ENCODE peak calls at places on chromosome 14, in ten cellular contexts. V is uterus, Y is transverse colon, F is H1, R is choroid plexus epithelial cell, G is OCI-LY7, H is stomach, K is IMR-90, X is psoas muscle, L is body of pancreas. E is an unnamed sample.

GRCh38 chr14:82889701-82890100 is 1356.0 kb upstream of the SEL1L start:
- DNase-seq in X (no peak), F (no peak), R (no peak), K (no peak), H (no peak), Y (no peak), V (no peak), G (no peak), L (no peak), E (no peak)

GRCh38 chr14:49908433-49908782 is 15.5 kb downstream of the ARF6 start:
- DNase-seq in K (no peak), G (no peak), Y (no peak), H (no peak), V (no peak), X (no peak), L (no peak), R (no peak), F (no peak), E (no peak)

GRCh38 chr14:64673748-64674147 is 30.5 kb upstream of the PLEKHG3 start:
- DNase-seq in F (no peak), V (no peak), G (no peak), K (no peak), X (no peak), L (no peak), Y (no peak), R (no peak), H (no peak), E (no peak)

GRCh38 chr14:83706555-83706954 is 1823.4 kb upstream of the FLRT2 start:
- DNase-seq in Y (no peak), G (no peak), V (no peak), H (no peak), X (no peak), F (peak), L (no peak), K (peak), R (peak), E (no peak)

GRCh38 chr14:55532645-55533309 is 47.2 kb upstream of the KTN1 start:
- DNase-seq in R (no peak), F (no peak), Y (no peak), K (no peak), G (no peak), V (no peak), H (no peak), X (no peak), L (no peak), E (no peak)

GRCh38 chr14:37544407-37544806 is 50.6 kb downstream of the FOXA1 start:
- DNase-seq in Y (peak), H (peak), G (no peak), V (no peak), X (no peak), R (no peak), L (no peak), K (no peak), F (no peak), E (no peak)

GRCh38 chr14:31935406-31935805 is 141.7 kb upstream of the ARHGAP5 start:
- DNase-seq in R (peak), Y (no peak), G (no peak), L (no peak), F (no peak), H (no peak), X (no peak), K (no peak), V (no peak), E (no peak)

GRCh38 chr14:87196436-87196835 is 796.5 kb downstream of the GALC start:
- DNase-seq in L (no peak), G (no peak), R (no peak), F (no peak), X (no peak), V (no peak), H (no peak), K (no peak), Y (no peak), E (no peak)

GRCh38 chr14:95445676-95446075 is 70.8 kb downstream of the SYNE3 start:
- DNase-seq in X (no peak), V (no peak), Y (no peak), K (no peak), L (no peak), R (no peak), H (no peak), G (no peak), F (no peak), E (no peak)

GRCh38 chr14:91113829-91114078 is at the start of gene DGLUCY:
- DNase-seq in R (no peak), G (peak), V (peak), F (no peak), Y (peak), K (peak), L (peak), X (peak), H (peak), E (no peak)

GRCh38 chr14:94161087-94161486 is 13.0 kb upstream of the PPP4R4 start:
- DNase-seq in K (no peak), G (no peak), Y (no peak), L (no peak), R (no peak), F (no peak), H (no peak), V (no peak), X (no peak), E (no peak)

GRCh38 chr14:104286496-104286895 is 148.1 kb downstream of the KIF26A start:
- DNase-seq in R (no peak), X (peak), V (no peak), F (no peak), H (no peak), K (no peak), G (no peak), L (no peak), Y (no peak), E (no peak)

GRCh38 chr14:71304588-71305133 is 397.4 kb downstream of the PCNX1 start:
- DNase-seq in L (no peak), R (no peak), H (no peak), F (no peak), V (no peak), Y (no peak), G (no peak), K (no peak), X (no peak), E (no peak)

GRCh38 chr14:24556756-24557155 is 19.3 kb downstream of the CTSG start:
- DNase-seq in Y (no peak), R (no peak), F (no peak), H (no peak), L (no peak), V (no peak), K (peak), X (no peak), G (no peak), E (no peak)

GRCh38 chr14:30210630-30211029 is 283.0 kb upstream of the PRKD1 start:
- DNase-seq in L (no peak), X (no peak), Y (no peak), R (no peak), G (no peak), K (peak), V (no peak), F (no peak), H (no peak), E (no peak)

GRCh38 chr14:105091335-105092123 is 26.3 kb upstream of the GPR132 start:
- DNase-seq in G (no peak), K (no peak), Y (peak), H (peak), F (no peak), L (peak), V (peak), X (no peak), R (no peak), E (no peak)

GRCh38 chr14:58560208-58560607 is 77.6 kb upstream of the DACT1 start:
- DNase-seq in Y (no peak), X (no peak), K (peak), G (no peak), H (no peak), R (peak), F (no peak), L (no peak), V (no peak), E (no peak)

GRCh38 chr14:25396128-25396527 is 346.2 kb upstream of the STXBP6 start:
- DNase-seq in V (no peak), G (no peak), L (no peak), H (no peak), X (no peak), F (no peak), K (no peak), Y (no peak), R (no peak), E (no peak)

GRCh38 chr14:31229009-31229408 is 21.4 kb upstream of the HECTD1 start:
- DNase-seq in X (no peak), G (no peak), H (no peak), Y (no peak), K (no peak), F (no peak), V (no peak), R (no peak), L (no peak), E (no peak)

GRCh38 chr14:96130391-96130790 is 74.2 kb upstream of the BDKRB2 start:
- DNase-seq in G (no peak), H (no peak), Y (no peak), V (no peak), L (no peak), K (no peak), F (no peak), X (no peak), R (no peak), E (no peak)

GRCh38 chr14:48373993-48374392 is 698.6 kb upstream of the MDGA2 start:
- DNase-seq in R (no peak), G (no peak), H (no peak), Y (no peak), K (no peak), F (no peak), V (no peak), L (no peak), X (no peak), E (no peak)

GRCh38 chr14:105487986-105488777 is 1.5 kb downstream of the CRIP1 start:
- DNase-seq in H (no peak), K (no peak), X (peak), V (no peak), R (no peak), L (no peak), Y (peak), G (no peak), F (no peak), E (peak)

GRCh38 chr14:52835122-52835903 is 43.9 kb upstream of the GNPNAT1 start:
- DNase-seq in Y (no peak), L (no peak), V (no peak), H (no peak), F (no peak), K (peak), X (no peak), R (peak), G (no peak), E (no peak)

GRCh38 chr14:32015166-32015565 is 61.9 kb upstream of the ARHGAP5 start:
- DNase-seq in X (no peak), L (no peak), R (no peak), H (no peak), K (no peak), G (no peak), Y (no peak), V (no peak), F (no peak), E (no peak)

GRCh38 chr14:48350971-48351370 is 675.6 kb upstream of the MDGA2 start:
- DNase-seq in Y (no peak), R (no peak), G (no peak), H (no peak), K (peak), L (no peak), V (no peak), X (no peak), F (no peak), E (no peak)

GRCh38 chr14:50345891-50346422 is 33.8 kb downstream of the DMAC2L start:
- DNase-seq in L (no peak), H (no peak), K (no peak), F (no peak), Y (no peak), G (no peak), R (no peak), X (no peak), V (no peak), E (no peak)

GRCh38 chr14:74924061-74924460 is 1.0 kb upstream of the RPS6KL1 start:
- DNase-seq in Y (no peak), F (no peak), X (no peak), R (no peak), G (no peak), L (no peak), V (no peak), H (no peak), K (no peak), E (no peak)

GRCh38 chr14:95573313-95573712 is 38.5 kb downstream of the GLRX5 start:
- DNase-seq in H (no peak), R (no peak), Y (no peak), V (no peak), L (no peak), F (no peak), X (no peak), K (no peak), G (no peak), E (no peak)

GRCh38 chr14:64772394-64772950 is 68.2 kb downstream of the PLEKHG3 start:
- DNase-seq in H (no peak), R (no peak), L (no peak), Y (no peak), F (no peak), X (no peak), K (no peak), G (no peak), V (no peak), E (no peak)

DNA sequence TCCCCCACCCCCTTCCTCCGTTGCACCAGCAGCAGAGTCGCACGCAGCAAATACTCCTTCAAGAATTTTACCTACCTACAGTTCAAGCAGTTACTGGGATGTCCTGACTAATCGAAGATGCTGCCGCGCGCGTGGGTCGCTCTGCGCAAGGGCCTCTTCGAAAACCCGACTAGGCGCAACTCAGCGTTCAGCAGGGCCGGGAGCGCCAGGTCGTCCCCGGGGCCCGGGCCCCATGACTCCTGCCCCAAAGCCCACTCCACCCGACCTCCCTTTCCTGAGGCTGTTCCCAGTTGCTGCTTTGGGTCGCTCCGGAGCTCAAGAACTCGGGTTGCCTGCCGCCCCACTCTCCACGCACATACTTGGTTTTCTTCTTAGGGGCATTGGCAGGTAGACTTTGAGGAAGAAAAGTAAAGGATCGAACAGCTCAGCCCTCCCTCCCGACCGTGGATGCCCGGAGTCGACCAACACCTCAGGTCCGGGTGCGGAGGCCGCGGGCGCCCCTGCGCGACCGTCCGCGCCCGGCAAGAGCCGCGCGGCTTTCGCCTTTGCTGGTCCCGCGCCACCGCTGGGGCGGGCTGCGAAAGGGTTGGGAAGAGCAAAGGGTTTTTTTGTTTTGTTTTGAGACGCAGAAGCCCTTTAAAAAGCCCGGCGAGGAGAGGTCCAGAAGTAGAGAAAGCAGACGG is 1.9 kb downstream of the BMP4 start:
- DNase-seq in K (peak), Y (no peak), F (peak), X (peak), R (peak), G (no peak), L (no peak), V (no peak), H (no peak), E (no peak)
- H3K4me3 ChIP-seq in K (peak), Y (peak), F (peak), X (peak), R (peak), G (no peak), L (peak), V (peak), H (peak), E (peak)

GRCh38 chr14:53925201-53925766 is 31.3 kb downstream of the BMP4 start:
- DNase-seq in H (no peak), G (no peak), K (no peak), R (no peak), F (no peak), Y (no peak), V (no peak), L (no peak), X (no peak), E (no peak)

GRCh38 chr14:53927171-53927570 is 29.5 kb downstream of the BMP4 start:
- DNase-seq in G (no peak), K (peak), R (no peak), H (no peak), Y (no peak), X (no peak), F (no peak), V (no peak), L (no peak), E (no peak)

GRCh38 chr14:53932966-53933365 is 23.7 kb downstream of the BMP4 start:
- DNase-seq in F (no peak), X (no peak), V (no peak), L (no peak), R (no peak), G (no peak), H (no peak), Y (no peak), K (no peak), E (no peak)

GRCh38 chr14:53934778-53935414 is 21.7 kb downstream of the BMP4 start:
- DNase-seq in K (no peak), H (no peak), F (no peak), R (no peak), G (peak), X (no peak), L (no peak), V (no peak), Y (no peak), E (no peak)

DNA sequence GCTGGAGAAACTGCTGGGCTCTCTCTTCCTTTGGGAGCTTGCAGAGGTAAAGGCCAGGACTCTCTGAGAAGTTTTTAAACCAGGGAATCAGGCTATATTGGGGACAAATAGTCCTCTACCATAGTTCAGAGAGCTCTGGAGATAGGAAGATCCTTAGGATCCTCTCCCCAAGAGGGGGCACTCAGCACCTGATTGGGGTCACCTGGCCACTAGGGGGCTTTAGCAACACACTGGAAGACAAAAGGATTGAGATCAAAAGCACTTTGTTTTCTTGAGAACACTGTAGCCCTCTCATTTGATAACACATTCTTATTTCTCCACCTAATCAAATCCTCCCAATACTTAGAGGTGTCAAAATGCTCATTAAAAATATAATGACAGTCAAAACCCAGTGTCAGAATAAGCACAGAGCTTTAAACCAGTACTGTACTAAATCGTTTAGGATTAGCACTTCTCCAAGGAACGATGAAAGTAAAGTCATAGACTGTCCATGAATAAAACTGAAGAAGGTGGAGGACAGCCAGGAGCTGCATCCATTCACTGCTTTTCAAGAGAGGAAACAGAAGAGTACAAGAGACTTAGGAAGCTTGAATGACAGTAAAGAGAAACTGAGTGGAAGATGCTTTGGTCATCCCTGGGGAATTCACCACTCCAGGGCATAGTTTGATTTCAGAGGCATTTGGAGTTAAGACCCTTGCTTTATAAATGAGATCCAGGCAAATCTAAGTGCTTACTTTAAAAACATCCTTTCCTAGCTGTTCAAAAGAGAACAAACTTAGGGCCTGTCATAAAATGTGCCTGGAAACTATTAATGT is 26.5 kb downstream of the BMP4 start:
- DNase-seq in H (no peak), L (peak), G (peak), V (no peak), F (peak), K (no peak), R (no peak), X (no peak), Y (peak), E (no peak)
- TF ChIP-seq CTCF in H (no peak), L (peak), G (peak), V (no peak), F (peak), K (peak), R (peak), X (peak), Y (peak), E (no peak)

GRCh38 chr14:89331398-89331797 is 85.6 kb downstream of the FOXN3 start:
- DNase-seq in K (no peak), V (no peak), G (peak), R (no peak), F (no peak), X (no peak), L (no peak), H (no peak), Y (no peak), E (no peak)
- H3K4me3 ChIP-seq in K (no peak), V (no peak), G (peak), R (no peak), F (no peak), X (no peak), L (no peak), H (no peak), Y (no peak), E (no peak)

GRCh38 chr14:23351681-23352505 is 794 bp downstream of the SLC22A17 start:
- DNase-seq in H (no peak), G (no peak), Y (no peak), K (no peak), L (no peak), X (no peak), F (peak), V (no peak), R (no peak), E (no peak)
- TF ChIP-seq CTCF in H (no peak), G (no peak), Y (no peak), K (peak), L (no peak), X (no peak), F (peak), V (no peak), R (no peak), E (no peak)

DNA sequence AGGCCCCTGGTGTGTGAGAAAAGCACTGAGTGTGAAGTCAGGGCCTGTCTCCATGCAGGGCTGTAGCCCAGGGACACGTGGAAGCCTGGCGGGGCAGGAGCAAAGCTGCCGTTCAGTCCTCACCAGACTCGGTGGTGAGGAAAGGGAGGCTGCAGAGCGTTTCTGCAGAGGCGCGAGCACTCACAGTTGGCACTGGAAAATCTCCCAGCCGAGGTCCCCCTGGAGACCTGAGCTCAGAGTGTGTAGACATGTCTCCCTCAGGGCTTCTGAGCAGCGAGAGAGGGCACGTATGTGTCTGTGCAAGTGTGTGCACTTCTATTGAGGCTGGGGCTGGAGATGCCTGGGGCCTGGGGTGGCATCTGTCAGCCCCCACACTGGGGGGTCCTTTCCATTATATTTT is 11.0 kb upstream of the HHIPL1 start:
- DNase-seq in G (no peak), K (no peak), R (no peak), L (no peak), H (no peak), X (no peak), V (no peak), F (no peak), Y (no peak), E (no peak)
- H3K4me3 ChIP-seq in G (no peak), K (no peak), R (no peak), L (no peak), H (no peak), X (no peak), V (no peak), F (no peak), Y (no peak), E (no peak)

DNA sequence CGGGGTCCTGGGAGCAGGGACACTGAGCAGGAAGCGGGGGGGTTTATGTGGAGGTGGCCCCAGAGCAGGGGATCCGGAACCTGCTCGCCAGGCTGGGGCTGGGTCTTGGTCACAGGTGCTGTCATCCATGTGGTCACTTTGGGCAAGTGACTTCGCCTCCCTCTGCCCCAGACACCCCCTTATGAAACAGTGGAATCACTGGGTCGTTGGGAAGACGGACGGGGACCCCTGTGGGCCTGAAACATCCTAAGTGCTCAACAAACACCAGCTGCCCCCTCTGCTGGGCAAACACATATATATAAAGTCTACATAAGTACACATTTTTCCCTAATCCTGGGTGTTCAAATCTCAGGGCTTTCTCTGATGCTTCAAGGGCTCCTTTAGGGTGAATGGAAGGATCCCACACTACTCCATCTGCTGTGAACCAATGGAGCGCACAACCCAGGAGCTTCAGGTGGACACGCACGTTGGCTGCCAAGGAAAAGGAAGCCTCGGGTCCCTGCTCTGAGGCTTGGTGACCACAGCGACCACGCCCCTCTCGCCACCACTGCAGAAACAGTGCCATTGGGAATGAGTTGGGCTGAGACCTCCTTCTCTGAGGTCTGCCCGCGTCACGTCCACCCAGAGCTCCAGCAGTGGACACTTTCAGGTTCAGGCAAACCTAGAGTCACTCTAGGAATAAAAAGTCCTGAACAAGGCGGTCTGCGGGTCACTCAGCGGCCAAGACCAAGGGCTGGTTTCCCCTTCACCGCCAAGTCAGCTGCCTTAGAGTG is 54.6 kb downstream of the CDC42BPB start:
- DNase-seq in K (no peak), R (no peak), F (no peak), Y (no peak), H (no peak), G (peak), X (no peak), V (no peak), L (no peak), E (no peak)
- TF ChIP-seq CTCF in K (peak), R (peak), F (peak), Y (no peak), H (no peak), G (peak), X (no peak), V (no peak), L (no peak), E (no peak)